ENCODE peak calls at places on chromosomes 2 and 18, in six cellular contexts. A is neuronal stem cell, Y is IMR-90, V is trophoblast cell, K is H1, M is mesenchymal stem cell. C is an unnamed sample.

GRCh38 chr2:164913640-164914346 is 41.5 kb downstream of the SLC38A11 start:
- DNase-seq in A (no peak), Y (peak; percentile 15), V (peak; percentile 94), K (no peak), M (no peak), C (no peak)

GRCh38 chr18:72672364-72673151 is 128.4 kb upstream of the CBLN2 start:
- DNase-seq in A (peak; percentile 27), Y (peak; percentile 11), V (peak; percentile 54), K (no peak), M (peak; percentile 16), C (no peak)

GRCh38 chr2:41068740-41069139 is 616.9 kb upstream of the SLC8A1 start:
- DNase-seq in A (no peak), Y (no peak), V (no peak), K (no peak), M (no peak), C (no peak)

GRCh38 chr2:174217883-174218282 is 30.4 kb downstream of the OLA1 start:
- DNase-seq in A (no peak), Y (no peak), V (no peak), K (no peak), M (no peak), C (no peak)

GRCh38 chr2:113858764-113859163 is 31.1 kb upstream of the ACTR3 start:
- DNase-seq in A (no peak), Y (peak; percentile 95), V (peak; percentile 71), K (no peak), M (peak; percentile 80), C (no peak)

GRCh38 chr2:17736989-17737388 is 16.6 kb downstream of the SMC6 start:
- DNase-seq in A (no peak), Y (peak; percentile 82), V (no peak), K (no peak), M (no peak), C (no peak)

GRCh38 chr2:109333414-109334194 is 204.6 kb downstream of the SH3RF3 start:
- DNase-seq in A (no peak), Y (peak; percentile 47), V (no peak), K (no peak), M (peak; percentile 68), C (no peak)

GRCh38 chr2:3042601-3043585 is 334.7 kb downstream of the EIPR1 start:
- DNase-seq in A (no peak), Y (no peak), V (no peak), K (no peak), M (no peak), C (no peak)

GRCh38 chr2:19675003-19675629 is 226.7 kb downstream of the TTC32 start:
- DNase-seq in A (no peak), Y (no peak), V (no peak), K (no peak), M (no peak), C (no peak)

GRCh38 chr2:158967731-158968395 is 577 bp upstream of the TANC1 start:
- DNase-seq in A (peak; percentile 58), Y (peak; percentile 66), V (peak; percentile 59), K (peak; percentile 71), M (peak; percentile 86), C (peak; percentile 61)

GRCh38 chr2:84732897-84733778 is 147.7 kb downstream of the TRABD2A start:
- DNase-seq in A (no peak), Y (no peak), V (no peak), K (no peak), M (no peak), C (no peak)

GRCh38 chr2:38825956-38826355 is 47.9 kb downstream of the GEMIN6 start:
- DNase-seq in A (no peak), Y (no peak), V (no peak), K (no peak), M (no peak), C (no peak)

DNA sequence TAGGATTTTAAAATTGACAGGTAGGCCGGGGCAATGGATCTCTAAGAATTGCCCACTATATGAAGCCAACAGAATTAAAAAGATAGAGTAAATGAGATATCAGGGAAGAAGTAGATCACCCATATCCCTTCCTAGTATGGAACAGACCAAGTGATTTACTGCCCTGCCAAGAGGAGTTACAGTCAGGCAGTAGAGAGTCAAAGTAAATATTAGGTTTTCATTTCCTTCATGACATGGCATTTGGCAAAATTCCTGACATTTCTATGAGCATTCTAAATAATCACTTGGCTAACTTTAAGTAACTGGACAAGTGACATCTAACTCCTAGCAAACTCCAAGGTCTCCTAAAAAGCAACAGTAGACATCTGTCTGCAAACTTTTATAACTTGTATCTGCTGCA is 33.5 kb downstream of the GALNT5 start:
- DNase-seq in A (no peak), Y (peak; percentile 13), V (no peak), K (no peak), M (no peak), C (no peak)
- H3K14ac ChIP-seq in A (no peak overlapping the region), Y (no peak overlapping the region), V (no peak overlapping the region), K (no peak overlapping the region), M (no peak overlapping the region), C (no peak overlapping the region)

GRCh38 chr2:25234756-25235155 is 66.4 kb upstream of the POMC start:
- DNase-seq in A (no peak), Y (no peak), V (no peak), K (no peak), M (no peak), C (no peak)
- H3K14ac ChIP-seq in A (no peak overlapping the region), Y (no peak overlapping the region), V (no peak overlapping the region), K (no peak overlapping the region), M (no peak overlapping the region), C (no peak overlapping the region)

DNA sequence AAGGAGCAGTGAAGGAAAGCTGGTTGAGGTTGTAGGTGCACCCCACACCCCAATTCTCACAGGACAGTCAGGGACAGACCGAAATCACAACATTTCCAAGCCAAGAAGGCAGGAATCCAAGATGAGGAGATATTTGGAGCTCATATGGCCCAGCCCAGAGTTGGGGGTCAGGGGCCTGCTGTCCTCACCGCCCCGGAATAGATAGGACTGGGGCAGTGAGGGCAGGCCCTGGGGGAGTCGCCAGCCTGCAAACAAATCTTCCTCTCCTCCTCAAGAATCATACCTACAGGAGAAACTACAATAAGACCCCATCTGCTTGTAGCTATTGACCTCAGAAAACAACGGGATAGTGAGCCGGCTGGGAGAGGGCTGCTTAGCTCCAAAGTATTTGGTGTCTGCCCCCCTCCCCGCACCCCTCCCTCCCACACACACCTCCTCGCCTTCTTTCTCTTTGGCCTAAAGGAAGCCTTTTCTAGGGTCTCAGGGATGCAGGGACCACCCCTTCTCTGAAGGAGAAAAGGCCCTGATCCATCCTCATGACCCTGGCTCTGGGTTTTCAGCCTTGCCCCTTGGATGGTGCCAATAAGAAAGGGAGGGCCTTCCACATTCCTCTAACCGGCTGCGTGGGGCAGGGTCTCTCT is 3.8 kb downstream of the EN1 start:
- DNase-seq in A (peak; percentile 14), Y (no peak), V (no peak), K (no peak), M (no peak), C (peak; percentile 30)
- H3K14ac ChIP-seq in A (no peak overlapping the region), Y (no peak overlapping the region), V (peak overlapping the region; percentile 56), K (no peak overlapping the region), M (no peak overlapping the region), C (no peak overlapping the region)

GRCh38 chr2:124213977-124214587 is 189.0 kb downstream of the CNTNAP5 start:
- DNase-seq in A (no peak), Y (no peak), V (no peak), K (no peak), M (no peak), C (peak; percentile 35)

GRCh38 chr2:124209441-124209840 is 184.4 kb downstream of the CNTNAP5 start:
- DNase-seq in A (no peak), Y (no peak), V (no peak), K (no peak), M (no peak), C (no peak)
- H3K14ac ChIP-seq in A (no peak overlapping the region), Y (no peak overlapping the region), V (no peak overlapping the region), K (no peak overlapping the region), M (no peak overlapping the region), C (no peak overlapping the region)